ENCODE peak calls at places on chromosomes 1 and 21, in ten cellular contexts. M is cardiac muscle cell, Z is SHP77 treated with DMSO at 0.1 percent for 48 hours, K is iris pigment epithelial cell, R is HTR-8/SVneo, U is OCI-LY7, X is myocyte, W is adrenal gland, O is AG09319, Y is foreskin melanocyte. E is an unnamed sample.

GRCh38 chr1:20847619-20848080 is 60.5 kb upstream of the HP1BP3 start:
- DNase-seq in Z (no peak), U (no peak), R (no peak), K (peak), W (no peak), M (peak), X (no peak), O (no peak), Y (no peak), E (no peak)

GRCh38 chr21:45449658-45450502 is 44.9 kb downstream of the COL18A1 start:
- DNase-seq in K (peak), X (no peak), W (no peak), Z (no peak), U (no peak), R (no peak), O (no peak), M (no peak), Y (no peak), E (no peak)

GRCh38 chr1:156717411-156717810 is 10.9 kb upstream of the METTL25B start:
- DNase-seq in Z (no peak), X (peak), Y (no peak), K (no peak), M (no peak), W (no peak), O (no peak), R (no peak), U (no peak), E (no peak)

GRCh38 chr1:53731201-53731600 is 7.8 kb downstream of the GLIS1 start:
- DNase-seq in U (no peak), K (no peak), O (no peak), M (no peak), Y (no peak), Z (no peak), R (no peak), W (no peak), X (no peak), E (no peak)

GRCh38 chr1:176880954-176881595 is 283.4 kb downstream of the ASTN1 start:
- DNase-seq in U (peak), K (peak), Z (no peak), R (peak), X (peak), Y (peak), O (peak), M (peak), W (peak), E (peak)

GRCh38 chr1:28308750-28309149 is 20.1 kb upstream of the MED18 start:
- DNase-seq in Y (no peak), M (no peak), R (no peak), U (no peak), W (no peak), K (no peak), X (no peak), Z (no peak), O (no peak), E (no peak)

GRCh38 chr21:42431196-42431595 is 27.5 kb downstream of the UBASH3A start:
- DNase-seq in U (no peak), Z (no peak), M (no peak), X (no peak), W (peak), R (no peak), Y (no peak), O (no peak), K (no peak), E (no peak)

GRCh38 chr1:221688488-221688843 is 53.4 kb downstream of the DUSP10 start:
- DNase-seq in R (no peak), O (no peak), W (no peak), Y (no peak), M (no peak), K (no peak), X (no peak), U (no peak), Z (no peak), E (no peak)

GRCh38 chr1:4071675-4072074 is 171.6 kb upstream of the C1orf174 start:
- DNase-seq in X (no peak), O (no peak), R (no peak), M (no peak), Y (no peak), K (no peak), Z (no peak), U (no peak), W (no peak), E (no peak)

GRCh38 chr1:5311634-5312298 is 657.4 kb downstream of the AJAP1 start:
- DNase-seq in O (no peak), U (no peak), R (no peak), Y (no peak), Z (no peak), X (no peak), M (no peak), K (no peak), W (no peak), E (no peak)

GRCh38 chr21:42319368-42319767 is 4.2 kb upstream of the TFF3 start:
- DNase-seq in R (no peak), X (no peak), M (no peak), Z (peak), W (no peak), Y (no peak), K (no peak), U (peak), O (no peak), E (peak)

GRCh38 chr1:22831729-22832413 is 121.2 kb downstream of the EPHB2 start:
- DNase-seq in U (no peak), Z (no peak), R (peak), K (peak), X (peak), Y (peak), M (peak), W (peak), O (peak), E (peak)

GRCh38 chr1:66563094-66563800 is 29.3 kb downstream of the SGIP1 start:
- DNase-seq in Z (no peak), O (peak), W (peak), X (peak), K (peak), R (peak), M (peak), U (no peak), Y (peak), E (peak)

GRCh38 chr1:234170622-234171021 is 202.6 kb upstream of the COA6 start:
- DNase-seq in X (no peak), Z (no peak), U (no peak), Y (no peak), K (no peak), R (no peak), O (no peak), M (no peak), W (no peak), E (no peak)

E was measured in SJCRH30.